ENCODE peak calls at places on chromosomes 1 and 21, in seven cellular contexts. R is IMR-90; T is PC-3; L is effector memory CD4-positive, alpha-beta T cell; J is hepatocyte; W is body of pancreas; X is tibial nerve. C is an unnamed sample. For H3K4me1, H3K27me3 and H3K9me3, the result is how much of the 10 kb centered on the place peaks cover.

GRCh38 chr1:173190101-173190895 is 16.8 kb downstream of the TNFSF4 start:
- DNase-seq in T (peak), L (no peak), R (peak), X (peak), W (peak), J (peak), C (peak)

GRCh38 chr1:57232500-57232899 is 191.4 kb downstream of the DAB1 start:
- DNase-seq in X (no peak), W (no peak), J (no peak), R (no peak), T (peak), L (no peak), C (no peak)

GRCh38 chr1:62906428-62906886 is 122.5 kb downstream of the ATG4C start:
- DNase-seq in R (peak), X (no peak), W (no peak), T (peak), J (peak), L (no peak), C (no peak)

GRCh38 chr1:190478193-190479007 is 736 bp upstream of the BRINP3 start:
- DNase-seq in T (peak), X (no peak), W (peak), R (peak), L (no peak), J (peak), C (no peak)

GRCh38 chr1:29324771-29325351 is 88.5 kb downstream of the PTPRU start:
- DNase-seq in R (no peak), W (no peak), T (no peak), J (peak), X (no peak), L (no peak), C (no peak)

GRCh38 chr1:39902121-39902807 is 547 bp upstream of the MYCL start:
- DNase-seq in T (peak), J (peak), X (peak), W (peak), R (peak), L (peak), C (no peak)

GRCh38 chr1:41650176-41650519 is 165.7 kb upstream of the EDN2 start:
- DNase-seq in T (no peak), L (no peak), R (no peak), J (no peak), X (no peak), W (no peak), C (no peak)

GRCh38 chr1:155062702-155063411 is 683 bp upstream of the EFNA4 start:
- DNase-seq in L (peak), W (peak), X (no peak), R (peak), T (peak), J (peak), C (no peak)

GRCh38 chr1:206898089-206898908 is 1.1 kb downstream of the IL24 start:
- DNase-seq in R (peak), J (no peak), X (no peak), W (no peak), T (peak), L (no peak), C (no peak)

GRCh38 chr21:27694667-27695066 is 727.8 kb upstream of the ADAMTS5 start:
- DNase-seq in X (no peak), L (no peak), J (no peak), R (no peak), T (no peak), W (no peak), C (no peak)

GRCh38 chr1:110211503-110212164 is 1.5 kb downstream of the KCNC4 start:
- DNase-seq in J (no peak), T (no peak), X (no peak), R (no peak), W (no peak), L (no peak), C (no peak)

GRCh38 chr1:15836772-15837669 is 10.5 kb upstream of the SPEN start:
- DNase-seq in R (no peak), T (no peak), X (no peak), L (peak), W (peak), J (peak), C (no peak)

GRCh38 chr1:32767641-32768040 is 49.5 kb downstream of the YARS1 start:
- DNase-seq in T (no peak), X (no peak), W (no peak), J (peak), L (no peak), R (peak), C (no peak)

GRCh38 chr1:207186503-207186902 is 82.5 kb downstream of the C4BPA start:
- DNase-seq in X (no peak), W (no peak), T (peak), L (no peak), J (no peak), R (no peak), C (no peak)

GRCh38 chr1:230167419-230167852 is 100.4 kb downstream of the GALNT2 start:
- DNase-seq in L (peak), W (no peak), R (peak), X (no peak), J (no peak), T (peak), C (no peak)

GRCh38 chr1:168225476-168226190 is at the start of gene SFT2D2:
- DNase-seq in L (peak), T (peak), J (peak), R (peak), W (peak), X (peak), C (peak)

GRCh38 chr1:25523512-25523911 is 19.9 kb upstream of the LDLRAP1 start:
- DNase-seq in T (peak), W (no peak), X (no peak), J (no peak), R (peak), L (no peak), C (no peak)

GRCh38 chr1:198520524-198521254 is 19.8 kb downstream of the ATP6V1G3 start:
- DNase-seq in J (no peak), R (no peak), T (no peak), L (no peak), X (no peak), W (no peak), C (no peak)

GRCh38 chr1:209536843-209537242 is 46.7 kb upstream of the CAMK1G start:
- DNase-seq in R (no peak), T (no peak), J (no peak), W (no peak), X (no peak), L (no peak), C (no peak)

GRCh38 chr1:209530990-209531389 is 52.5 kb upstream of the CAMK1G start:
- DNase-seq in W (no peak), R (no peak), T (peak), L (no peak), X (no peak), J (peak), C (no peak)

GRCh38 chr1:209537336-209538114 is 46.0 kb upstream of the CAMK1G start:
- DNase-seq in J (no peak), R (no peak), X (no peak), T (peak), L (no peak), W (no peak), C (no peak)

GRCh38 chr1:209529233-209529632 is 54.3 kb upstream of the CAMK1G start:
- DNase-seq in R (no peak), X (no peak), W (no peak), T (no peak), J (no peak), L (no peak), C (no peak)

DNA sequence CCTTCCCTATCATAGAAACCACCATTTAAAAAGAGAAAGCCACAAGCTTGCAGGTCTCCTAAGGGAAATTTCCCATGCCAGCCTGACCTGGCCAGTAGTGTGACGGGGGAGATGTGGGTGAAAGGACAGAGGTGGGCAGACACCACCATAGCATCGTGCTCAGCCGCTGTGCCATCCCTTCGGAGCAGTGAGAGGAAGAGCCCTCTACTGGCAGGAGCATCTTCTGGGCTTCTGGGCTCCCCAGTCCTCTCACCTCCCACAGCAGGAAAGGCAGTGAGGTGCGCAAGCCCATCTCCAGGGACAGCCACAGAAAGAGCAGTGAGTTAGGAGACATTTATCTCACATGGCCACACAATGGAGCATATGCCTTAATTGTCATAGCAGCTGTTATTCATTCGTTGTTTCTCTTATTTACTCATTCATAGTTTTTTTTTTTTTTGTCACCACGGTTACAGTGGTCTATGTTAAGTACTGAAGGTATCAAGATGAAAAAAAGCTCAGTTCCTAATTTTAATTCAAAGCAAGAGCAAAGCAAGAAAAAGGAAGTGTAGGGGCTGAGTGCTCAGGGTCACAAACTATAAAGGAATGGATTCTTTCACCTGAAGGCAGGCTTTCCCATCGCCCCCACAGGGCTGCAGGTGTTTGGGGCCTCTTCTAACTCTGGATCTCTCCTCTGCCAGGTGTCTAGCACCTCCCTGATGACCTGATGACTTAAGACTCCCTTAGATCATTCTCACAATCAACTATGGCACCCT is 48.8 kb upstream of the CAMK1G start:
- DNase-seq in X (no peak), W (no peak), J (no peak), L (no peak), R (no peak), T (no peak), C (no peak)
- H3K4me1 ChIP-seq in X (under half), W (under half), J (under half), L (under half), R (under half), T (under half), C (under half)

GRCh38 chr1:94259635-94260289 is 22.4 kb upstream of the ARHGAP29 start:
- DNase-seq in J (no peak), T (peak), L (no peak), X (no peak), W (no peak), R (peak), C (no peak)
- H3K27me3 ChIP-seq in J (under half), T (under half), L (under half), X (under half), W (under half), R (under half), C (under half)

GRCh38 chr21:17295997-17296396 is 216.8 kb upstream of the CXADR start:
- DNase-seq in J (no peak), R (no peak), W (no peak), X (no peak), T (no peak), L (no peak), C (no peak)
- H3K9me3 ChIP-seq in J (under half), R (under half), W (under half), X (under half), T (under half), L (under half), C (under half)

GRCh38 chr1:234923626-234924025 is 205.0 kb downstream of the TOMM20 start:
- DNase-seq in L (no peak), T (no peak), R (no peak), X (no peak), W (no peak), J (no peak), C (no peak)
- H3K4me1 ChIP-seq in L (under half), T (under half), R (under half), X (under half), W (half or more), J (under half), C (half or more)

C was measured in thoracic aorta.